ENCODE peak calls at places on chromosome 14, in nine cellular contexts. F, J, O, M, K, T, S, I and Q are unnamed samples.

GRCh38 chr14:23861666-23862065 is 91.9 kb upstream of the DHRS4 start:
- DNase-seq in F (no peak), K (no peak), T (no peak), M (no peak), I (peak; percentile 31), S (peak; percentile 3), O (peak; percentile 74), J (no peak), Q (no peak)

GRCh38 chr14:100159107-100159864 is at the start of gene DEGS2:
- DNase-seq in S (peak; percentile 59), I (peak; percentile 54), F (peak; percentile 49), J (peak; percentile 67), M (no peak), O (no peak), T (peak; percentile 53), K (peak; percentile 70), Q (no peak)

GRCh38 chr14:86003998-86004397 is 474.1 kb downstream of the FLRT2 start:
- DNase-seq in O (peak; percentile 11), T (no peak), J (peak; percentile 2), K (no peak), S (no peak), I (no peak), F (no peak), M (no peak), Q (no peak)

GRCh38 chr14:36254020-36254614 is 66.3 kb downstream of the MBIP start:
- DNase-seq in J (no peak), S (no peak), T (no peak), K (no peak), O (peak; percentile 35), F (no peak), M (no peak), I (no peak), Q (no peak)

GRCh38 chr14:93010543-93011541 is 87.9 kb downstream of the CHGA start:
- DNase-seq in I (no peak), S (no peak), F (no peak), O (no peak), M (no peak), J (no peak), K (no peak), T (no peak), Q (no peak)

GRCh38 chr14:99707420-99707819 is 23.3 kb downstream of the CYP46A1 start:
- DNase-seq in J (no peak), O (no peak), M (no peak), I (no peak), F (no peak), T (no peak), K (no peak), S (no peak), Q (no peak)

GRCh38 chr14:52988153-52988552 is 37.3 kb upstream of the FERMT2 start:
- DNase-seq in M (no peak), S (no peak), T (no peak), K (no peak), J (no peak), O (no peak), I (no peak), F (no peak), Q (no peak)

GRCh38 chr14:68791078-68791983 is 1.5 kb downstream of the ZFP36L1 start:
- DNase-seq in M (no peak), J (no peak), O (peak; percentile 39), I (no peak), F (no peak), T (peak; percentile 45), S (peak; percentile 64), K (no peak), Q (no peak)

GRCh38 chr14:75126679-75127473 is at the start of gene NEK9:
- DNase-seq in S (peak; percentile 86), O (peak; percentile 91), I (peak; percentile 95), M (peak; percentile 91), T (peak; percentile 89), K (peak; percentile 88), J (peak; percentile 90), F (peak; percentile 74), Q (peak; percentile 45)

GRCh38 chr14:38138581-38139138 is 69.0 kb upstream of the SSTR1 start:
- DNase-seq in S (no peak), I (no peak), J (no peak), F (no peak), T (no peak), M (no peak), K (no peak), O (no peak), Q (no peak)

GRCh38 chr14:59360923-59361794 is 104.0 kb downstream of the GPR135 start:
- DNase-seq in F (no peak), S (peak; percentile 98), T (no peak), I (peak; percentile 81), K (no peak), M (peak; percentile 81), J (no peak), O (peak; percentile 89), Q (no peak)

GRCh38 chr14:55077691-55078151 is 26.3 kb downstream of the MAPK1IP1L start:
- DNase-seq in F (no peak), M (no peak), K (no peak), O (peak; percentile 18), J (no peak), S (no peak), T (no peak), I (peak; percentile 80), Q (no peak)